ENCODE peak calls at places on chromosome X, in six cellular contexts. C is H1, N is neuronal stem cell, S is IMR-90, X is H9, V is mesenchymal stem cell. I is an unnamed sample.

GRCh38 chrX:12950851-12951589 is 23.9 kb upstream of the TMSB4X start:
- DNase-seq in C (no peak), N (no peak), S (no peak), X (peak; percentile 83), V (no peak), I (peak; percentile 65)

GRCh38 chrX:101708180-101708579 is 48.5 kb upstream of the ARMCX2 start:
- DNase-seq in C (no peak), N (no peak), S (peak; percentile 1), X (no peak), V (no peak), I (no peak)

GRCh38 chrX:153903238-153903980 is 1.1 kb upstream of the AVPR2 start:
- DNase-seq in C (no peak), N (no peak), S (no peak), X (peak; percentile 24), V (no peak), I (no peak)

GRCh38 chrX:31181377-31182038 is 109.7 kb upstream of the FTHL17 start:
- DNase-seq in C (no peak), N (no peak), S (no peak), X (no peak), V (peak; percentile 62), I (no peak)

GRCh38 chrX:107450823-107451509 is 1.5 kb downstream of the FRMPD3 start:
- DNase-seq in C (no peak), N (peak; percentile 46), S (no peak), X (peak; percentile 86), V (no peak), I (peak; percentile 76)

GRCh38 chrX:72436010-72436409 is 130.3 kb upstream of the CITED1 start:
- DNase-seq in C (no peak), N (no peak), S (no peak), X (no peak), V (no peak), I (no peak)

GRCh38 chrX:49155243-49155899 is 7.2 kb upstream of the MAGIX start:
- DNase-seq in C (no peak), N (peak; percentile 60), S (peak; percentile 58), X (peak; percentile 78), V (peak; percentile 64), I (peak; percentile 87)

GRCh38 chrX:136030357-136031225 is 45.4 kb downstream of the SLC9A6 start:
- DNase-seq in C (no peak), N (no peak), S (peak; percentile 76), X (no peak), V (peak; percentile 83), I (no peak)

GRCh38 chrX:11399481-11399880 is 106.3 kb downstream of the AMELX start:
- DNase-seq in C (no peak), N (no peak), S (no peak), X (no peak), V (no peak), I (no peak)

GRCh38 chrX:110317079-110317819 is 636 bp downstream of the AMMECR1 start:
- DNase-seq in C (no peak), N (peak; percentile 0), S (no peak), X (no peak), V (peak; percentile 28), I (peak; percentile 16)

GRCh38 chrX:13094780-13095425 is 50.5 kb upstream of the FAM9C start:
- DNase-seq in C (no peak), N (no peak), S (peak; percentile 24), X (no peak), V (peak; percentile 23), I (no peak)

GRCh38 chrX:43750248-43750676 is 94.2 kb downstream of the MAOA start:
- DNase-seq in C (peak; percentile 10), N (peak; percentile 23), S (peak; percentile 19), X (peak; percentile 65), V (peak; percentile 57), I (peak; percentile 68)

GRCh38 chrX:101051153-101051548 is 760 bp downstream of the TRMT2B start:
- DNase-seq in C (peak; percentile 1), N (no peak), S (no peak), X (no peak), V (no peak), I (no peak)

GRCh38 chrX:101208152-101208905 is 11.3 kb upstream of the DRP2 start:
- DNase-seq in C (no peak), N (no peak), S (peak; percentile 41), X (no peak), V (no peak), I (no peak)

GRCh38 chrX:46757593-46757992 is 1.3 kb downstream of the SLC9A7 start:
- DNase-seq in C (no peak), N (no peak), S (peak; percentile 33), X (no peak), V (no peak), I (no peak)

GRCh38 chrX:100368167-100368566 is 41.9 kb downstream of the PCDH19 start:
- DNase-seq in C (no peak), N (no peak), S (peak; percentile 0), X (peak; percentile 44), V (peak; percentile 0), I (peak; percentile 47)

GRCh38 chrX:64792598-64793337 is 183.5 kb downstream of the ZC4H2 start:
- DNase-seq in C (no peak), N (no peak), S (no peak), X (peak; percentile 47), V (no peak), I (peak; percentile 30)

GRCh38 chrX:103329991-103330390 is at the start of gene TCEAL7:
- DNase-seq in C (no peak), N (no peak), S (peak; percentile 46), X (peak; percentile 59), V (no peak), I (peak; percentile 67)

GRCh38 chrX:8741981-8742380 is 10.0 kb upstream of the ANOS1 start:
- DNase-seq in C (no peak), N (no peak), S (no peak), X (no peak), V (no peak), I (no peak)

GRCh38 chrX:8743126-8743732 is 11.3 kb upstream of the ANOS1 start:
- DNase-seq in C (no peak), N (no peak), S (peak; percentile 31), X (peak; percentile 52), V (peak; percentile 32), I (peak; percentile 60)

GRCh38 chrX:8738588-8739189 is 6.8 kb upstream of the ANOS1 start:
- DNase-seq in C (no peak), N (no peak), S (peak; percentile 29), X (no peak), V (peak; percentile 29), I (peak; percentile 37)

DNA sequence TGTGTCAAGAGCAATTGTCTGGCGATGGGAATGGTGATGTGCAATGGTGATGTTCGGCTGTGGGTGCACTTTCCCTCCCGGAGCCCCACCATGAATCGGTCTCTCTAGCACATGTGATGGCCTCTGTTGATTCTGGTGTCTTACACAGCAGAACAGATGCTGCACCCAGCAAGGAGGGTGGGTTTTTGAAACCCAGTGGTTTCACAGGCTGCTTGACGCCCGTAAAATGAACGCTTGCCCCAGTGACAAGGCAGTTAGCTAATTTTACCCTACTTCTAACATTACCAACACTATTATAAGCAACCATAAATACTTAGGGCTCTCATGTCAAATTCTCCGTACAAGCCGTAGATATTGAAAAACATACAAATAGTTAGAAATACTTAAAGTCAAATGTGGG is 5.9 kb upstream of the ANOS1 start:
- DNase-seq in C (no peak), N (no peak), S (no peak), X (no peak), V (no peak), I (no peak)
- H2BK15ac ChIP-seq in C (no peak overlapping the region), N (no peak overlapping the region), S (no peak overlapping the region), X (no peak overlapping the region), V (no peak overlapping the region), I (no peak overlapping the region)

DNA sequence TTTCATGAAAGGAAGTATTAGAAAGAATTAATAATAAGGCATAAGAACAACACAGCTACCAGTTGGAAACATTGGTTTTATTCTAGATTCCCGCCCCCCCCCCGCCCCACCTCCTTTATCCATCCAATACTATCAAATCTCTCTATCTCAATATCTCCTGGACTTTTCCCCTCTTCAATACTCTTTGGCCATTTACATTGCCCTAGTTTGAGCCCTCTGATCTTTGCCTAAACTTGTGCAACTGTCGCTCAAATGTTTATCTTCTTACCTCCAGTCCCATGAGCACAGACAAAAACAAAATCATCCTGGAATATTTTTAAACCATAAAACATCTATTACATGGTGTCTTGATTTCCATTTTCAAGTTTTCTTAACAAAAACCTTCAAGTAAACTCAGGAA is 488.2 kb downstream of the KLHL13 start:
- DNase-seq in C (no peak), N (no peak), S (no peak), X (no peak), V (no peak), I (no peak)
- H2BK15ac ChIP-seq in C (no peak overlapping the region), N (no peak overlapping the region), S (no peak overlapping the region), X (no peak overlapping the region), V (no peak overlapping the region), I (no peak overlapping the region)

DNA sequence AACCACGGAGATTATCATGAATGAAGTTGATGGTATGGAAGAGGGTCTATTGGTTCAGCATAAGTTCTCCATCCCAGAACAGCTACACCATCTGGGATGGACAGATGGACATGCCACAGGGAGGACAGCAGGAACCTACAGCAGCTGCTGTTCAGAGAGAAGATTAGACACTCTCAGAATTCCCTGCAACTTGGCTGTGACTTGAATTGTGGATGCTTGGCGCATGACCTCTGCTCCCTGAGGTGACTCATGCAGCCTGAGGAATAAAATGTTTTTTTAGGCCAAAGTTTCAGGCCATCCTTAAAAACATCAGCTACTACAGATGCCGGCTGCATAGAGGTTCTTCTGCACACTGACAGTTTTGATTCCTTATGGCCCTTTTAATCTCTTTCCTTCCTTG is 97.3 kb downstream of the RS1 start:
- DNase-seq in C (no peak), N (no peak), S (peak; percentile 81), X (no peak), V (peak; percentile 77), I (no peak)
- H2BK15ac ChIP-seq in C (no peak overlapping the region), N (no peak overlapping the region), S (no peak overlapping the region), X (no peak overlapping the region), V (no peak overlapping the region), I (no peak overlapping the region)

GRCh38 chrX:2446815-2447214 is 54.0 kb downstream of the DHRSX start:
- DNase-seq in C (no peak), N (no peak), S (no peak), X (no peak), V (no peak), I (no peak)

GRCh38 chrX:2450681-2451080 is 50.1 kb downstream of the DHRSX start:
- DNase-seq in C (no peak), N (no peak), S (no peak), X (no peak), V (no peak), I (peak; percentile 61)

GRCh38 chrX:2447484-2447883 is 53.3 kb downstream of the DHRSX start:
- DNase-seq in C (no peak), N (no peak), S (no peak), X (no peak), V (no peak), I (no peak)

GRCh38 chrX:2451456-2452316 is 49.1 kb downstream of the DHRSX start:
- DNase-seq in C (no peak), N (no peak), S (peak; percentile 62), X (peak; percentile 74), V (peak; percentile 20), I (peak; percentile 92)

DNA sequence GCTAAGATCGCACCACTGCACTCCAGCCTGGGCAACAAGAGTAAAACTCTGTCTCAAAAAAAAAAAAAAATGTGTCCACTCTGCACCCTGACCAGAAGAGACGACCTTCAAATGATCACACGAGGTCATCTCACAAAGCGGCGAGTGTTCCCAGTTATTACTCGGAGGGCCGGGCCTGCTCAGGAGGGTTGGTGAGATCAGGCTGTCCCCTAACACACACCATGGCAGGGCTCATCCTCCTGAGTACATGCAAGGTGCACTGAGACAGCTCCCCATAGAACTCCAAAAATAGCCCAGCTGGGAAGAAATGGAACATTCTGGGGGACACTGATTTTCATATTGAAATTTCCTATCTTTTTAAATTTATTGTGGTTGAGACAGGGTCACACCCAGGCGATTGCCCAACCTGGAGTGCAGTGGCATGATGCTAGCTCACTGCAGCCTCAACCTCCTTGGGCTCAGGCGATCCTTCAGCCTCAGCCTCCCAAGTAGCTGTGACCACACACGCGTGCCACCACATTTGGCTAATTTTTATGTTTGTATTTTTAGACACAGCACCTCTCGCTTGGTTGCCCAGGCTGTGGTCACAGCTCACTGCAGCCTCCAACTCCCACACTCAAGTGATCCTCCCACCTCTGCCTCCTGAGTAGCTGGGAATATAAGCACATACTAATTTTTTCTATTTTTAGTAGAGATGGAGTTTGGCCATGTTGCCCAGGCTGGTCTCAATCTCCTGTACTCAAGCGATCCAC is 51.5 kb downstream of the DHRSX start:
- DNase-seq in C (no peak), N (no peak), S (no peak), X (no peak), V (no peak), I (no peak)
- H2BK15ac ChIP-seq in C (peak overlapping the region; percentile 34), N (no peak overlapping the region), S (no peak overlapping the region), X (no peak overlapping the region), V (no peak overlapping the region), I (no peak overlapping the region)

I was measured in mesendoderm.